ENCODE peak calls at places on chromosomes 13 and 19, in nine cellular contexts. One of them, this sample, is unnamed.

GRCh38 chr19:45474191-45474940 is 6.6 kb downstream of the FOSB start:
- DNase-seq in NCI-H345: no peak
- DNase-seq in astrocyte of the spinal cord: peak; percentile 36
- DNase-seq in AG08395: no peak
- DNase-seq in RKO: no peak
- DNase-seq in activated naive CD8-positive, alpha-beta T cell treated with anti-CD3 and anti-CD28 coated beads, Interleukin-2, amount 50 U/mL, for 24 hours: no peak
- DNase-seq in KBM-7: no peak
- DNase-seq in GM20000: no peak
- DNase-seq in kidney tubule cell: no peak
- DNase-seq in this sample: no peak

GRCh38 chr13:100089633-100090032 is 740 bp downstream of the PCCA start:
- DNase-seq in NCI-H345: no peak
- DNase-seq in astrocyte of the spinal cord: peak; percentile 24
- DNase-seq in AG08395: no peak
- DNase-seq in RKO: peak; percentile 34
- DNase-seq in activated naive CD8-positive, alpha-beta T cell treated with anti-CD3 and anti-CD28 coated beads, Interleukin-2, amount 50 U/mL, for 24 hours: no peak
- DNase-seq in KBM-7: no peak
- DNase-seq in GM20000: peak; percentile 43
- DNase-seq in kidney tubule cell: peak; percentile 23
- DNase-seq in this sample: peak; percentile 31

GRCh38 chr19:58562126-58563033 is 4.0 kb upstream of the UBE2M start:
- DNase-seq in NCI-H345: no peak
- DNase-seq in astrocyte of the spinal cord: peak; percentile 34
- DNase-seq in AG08395: no peak
- DNase-seq in RKO: no peak
- DNase-seq in activated naive CD8-positive, alpha-beta T cell treated with anti-CD3 and anti-CD28 coated beads, Interleukin-2, amount 50 U/mL, for 24 hours: no peak
- DNase-seq in KBM-7: no peak
- DNase-seq in GM20000: peak; percentile 42
- DNase-seq in kidney tubule cell: peak; percentile 61
- DNase-seq in this sample: no peak

GRCh38 chr13:114259374-114259773 is 22.0 kb upstream of the UPF3A start:
- DNase-seq in NCI-H345: peak; percentile 27
- DNase-seq in astrocyte of the spinal cord: no peak
- DNase-seq in AG08395: no peak
- DNase-seq in RKO: no peak
- DNase-seq in activated naive CD8-positive, alpha-beta T cell treated with anti-CD3 and anti-CD28 coated beads, Interleukin-2, amount 50 U/mL, for 24 hours: no peak
- DNase-seq in KBM-7: no peak
- DNase-seq in GM20000: no peak
- DNase-seq in kidney tubule cell: no peak
- DNase-seq in this sample: no peak

GRCh38 chr13:75319244-75319643 is 162.7 kb downstream of the TBC1D4 start:
- DNase-seq in NCI-H345: no peak
- DNase-seq in astrocyte of the spinal cord: peak; percentile 81
- DNase-seq in AG08395: peak; percentile 20
- DNase-seq in RKO: no peak
- DNase-seq in activated naive CD8-positive, alpha-beta T cell treated with anti-CD3 and anti-CD28 coated beads, Interleukin-2, amount 50 U/mL, for 24 hours: no peak
- DNase-seq in KBM-7: no peak
- DNase-seq in GM20000: no peak
- DNase-seq in kidney tubule cell: no peak
- DNase-seq in this sample: peak; percentile 46

GRCh38 chr13:23709521-23709920 is 139.3 kb downstream of the TNFRSF19 start:
- DNase-seq in NCI-H345: no peak
- DNase-seq in astrocyte of the spinal cord: no peak
- DNase-seq in AG08395: no peak
- DNase-seq in RKO: no peak
- DNase-seq in activated naive CD8-positive, alpha-beta T cell treated with anti-CD3 and anti-CD28 coated beads, Interleukin-2, amount 50 U/mL, for 24 hours: no peak
- DNase-seq in KBM-7: no peak
- DNase-seq in GM20000: no peak
- DNase-seq in kidney tubule cell: no peak
- DNase-seq in this sample: no peak

GRCh38 chr19:42919757-42920079 is 2.0 kb upstream of the PSG6 start:
- DNase-seq in NCI-H345: no peak
- DNase-seq in astrocyte of the spinal cord: no peak
- DNase-seq in AG08395: no peak
- DNase-seq in RKO: peak; percentile 15
- DNase-seq in activated naive CD8-positive, alpha-beta T cell treated with anti-CD3 and anti-CD28 coated beads, Interleukin-2, amount 50 U/mL, for 24 hours: no peak
- DNase-seq in KBM-7: no peak
- DNase-seq in GM20000: no peak
- DNase-seq in kidney tubule cell: no peak
- DNase-seq in this sample: no peak

GRCh38 chr19:1648156-1648925 is 4.1 kb downstream of the TCF3 start:
- DNase-seq in NCI-H345: no peak
- DNase-seq in astrocyte of the spinal cord: no peak
- DNase-seq in AG08395: no peak
- DNase-seq in RKO: no peak
- DNase-seq in activated naive CD8-positive, alpha-beta T cell treated with anti-CD3 and anti-CD28 coated beads, Interleukin-2, amount 50 U/mL, for 24 hours: no peak
- DNase-seq in KBM-7: no peak
- DNase-seq in GM20000: peak; percentile 90
- DNase-seq in kidney tubule cell: peak; percentile 54
- DNase-seq in this sample: no peak

GRCh38 chr13:112442483-112443090 is 66.4 kb downstream of the SPACA7 start:
- DNase-seq in NCI-H345: peak; percentile 27
- DNase-seq in astrocyte of the spinal cord: no peak
- DNase-seq in AG08395: no peak
- DNase-seq in RKO: no peak
- DNase-seq in activated naive CD8-positive, alpha-beta T cell treated with anti-CD3 and anti-CD28 coated beads, Interleukin-2, amount 50 U/mL, for 24 hours: no peak
- DNase-seq in KBM-7: peak; percentile 9
- DNase-seq in GM20000: no peak
- DNase-seq in kidney tubule cell: no peak
- DNase-seq in this sample: no peak

GRCh38 chr19:18588611-18589379 is at the start of gene REX1BD:
- DNase-seq in NCI-H345: peak; percentile 81
- DNase-seq in astrocyte of the spinal cord: peak; percentile 78
- DNase-seq in AG08395: peak; percentile 84
- DNase-seq in RKO: peak; percentile 87
- DNase-seq in activated naive CD8-positive, alpha-beta T cell treated with anti-CD3 and anti-CD28 coated beads, Interleukin-2, amount 50 U/mL, for 24 hours: peak; percentile 91
- DNase-seq in KBM-7: peak; percentile 97
- DNase-seq in GM20000: peak; percentile 93
- DNase-seq in kidney tubule cell: peak; percentile 83
- DNase-seq in this sample: peak; percentile 73

GRCh38 chr19:41353466-41354342 is at the start of gene TGFB1:
- DNase-seq in NCI-H345: peak; percentile 32
- DNase-seq in astrocyte of the spinal cord: peak; percentile 89
- DNase-seq in AG08395: peak; percentile 99
- DNase-seq in RKO: peak; percentile 87
- DNase-seq in activated naive CD8-positive, alpha-beta T cell treated with anti-CD3 and anti-CD28 coated beads, Interleukin-2, amount 50 U/mL, for 24 hours: peak; percentile 94
- DNase-seq in KBM-7: peak; percentile 85
- DNase-seq in GM20000: peak; percentile 99
- DNase-seq in kidney tubule cell: peak; percentile 90
- DNase-seq in this sample: peak; percentile 80

GRCh38 chr13:105538346-105538745 is 997.1 kb downstream of the EFNB2 start:
- DNase-seq in NCI-H345: no peak
- DNase-seq in astrocyte of the spinal cord: no peak
- DNase-seq in AG08395: no peak
- DNase-seq in RKO: no peak
- DNase-seq in activated naive CD8-positive, alpha-beta T cell treated with anti-CD3 and anti-CD28 coated beads, Interleukin-2, amount 50 U/mL, for 24 hours: no peak
- DNase-seq in KBM-7: no peak
- DNase-seq in GM20000: no peak
- DNase-seq in kidney tubule cell: peak; percentile 24
- DNase-seq in this sample: no peak

GRCh38 chr19:17109962-17110598 is 34.5 kb downstream of the MYO9B start:
- DNase-seq in NCI-H345: no peak
- DNase-seq in astrocyte of the spinal cord: no peak
- DNase-seq in AG08395: no peak
- DNase-seq in RKO: no peak
- DNase-seq in activated naive CD8-positive, alpha-beta T cell treated with anti-CD3 and anti-CD28 coated beads, Interleukin-2, amount 50 U/mL, for 24 hours: peak; percentile 45
- DNase-seq in KBM-7: peak; percentile 76
- DNase-seq in GM20000: peak; percentile 84
- DNase-seq in kidney tubule cell: no peak
- DNase-seq in this sample: peak; percentile 87

GRCh38 chr13:40762849-40763248 is 8.1 kb downstream of the MRPS31 start:
- DNase-seq in NCI-H345: no peak
- DNase-seq in astrocyte of the spinal cord: no peak
- DNase-seq in AG08395: peak; percentile 70
- DNase-seq in RKO: no peak
- DNase-seq in activated naive CD8-positive, alpha-beta T cell treated with anti-CD3 and anti-CD28 coated beads, Interleukin-2, amount 50 U/mL, for 24 hours: no peak
- DNase-seq in KBM-7: no peak
- DNase-seq in GM20000: no peak
- DNase-seq in kidney tubule cell: no peak
- DNase-seq in this sample: no peak

GRCh38 chr13:39406688-39407087 is 196.3 kb downstream of the LHFPL6 start:
- DNase-seq in NCI-H345: no peak
- DNase-seq in astrocyte of the spinal cord: no peak
- DNase-seq in AG08395: no peak
- DNase-seq in RKO: peak; percentile 4
- DNase-seq in activated naive CD8-positive, alpha-beta T cell treated with anti-CD3 and anti-CD28 coated beads, Interleukin-2, amount 50 U/mL, for 24 hours: no peak
- DNase-seq in KBM-7: no peak
- DNase-seq in GM20000: peak; percentile 23
- DNase-seq in kidney tubule cell: peak; percentile 45
- DNase-seq in this sample: no peak

GRCh38 chr13:99983401-99984133 is 2.0 kb downstream of the ZIC2 start:
- DNase-seq in NCI-H345: no peak
- DNase-seq in astrocyte of the spinal cord: no peak
- DNase-seq in AG08395: no peak
- DNase-seq in RKO: peak; percentile 25
- DNase-seq in activated naive CD8-positive, alpha-beta T cell treated with anti-CD3 and anti-CD28 coated beads, Interleukin-2, amount 50 U/mL, for 24 hours: no peak
- DNase-seq in KBM-7: peak; percentile 51
- DNase-seq in GM20000: no peak
- DNase-seq in kidney tubule cell: no peak
- DNase-seq in this sample: no peak

GRCh38 chr19:48844472-48844871 is 8.2 kb upstream of the HSD17B14 start:
- DNase-seq in NCI-H345: no peak
- DNase-seq in astrocyte of the spinal cord: peak; percentile 29
- DNase-seq in AG08395: peak; percentile 75
- DNase-seq in RKO: peak; percentile 81
- DNase-seq in activated naive CD8-positive, alpha-beta T cell treated with anti-CD3 and anti-CD28 coated beads, Interleukin-2, amount 50 U/mL, for 24 hours: no peak
- DNase-seq in KBM-7: no peak
- DNase-seq in GM20000: no peak
- DNase-seq in kidney tubule cell: peak; percentile 35
- DNase-seq in this sample: no peak

GRCh38 chr19:55592391-55593090 is 6.8 kb downstream of the FIZ1 start:
- DNase-seq in NCI-H345: no peak
- DNase-seq in astrocyte of the spinal cord: no peak
- DNase-seq in AG08395: no peak
- DNase-seq in RKO: no peak
- DNase-seq in activated naive CD8-positive, alpha-beta T cell treated with anti-CD3 and anti-CD28 coated beads, Interleukin-2, amount 50 U/mL, for 24 hours: no peak
- DNase-seq in KBM-7: no peak
- DNase-seq in GM20000: no peak
- DNase-seq in kidney tubule cell: no peak
- DNase-seq in this sample: no peak

GRCh38 chr13:104769520-104769919 is 1703.3 kb upstream of the SLC10A2 start:
- DNase-seq in NCI-H345: no peak
- DNase-seq in astrocyte of the spinal cord: no peak
- DNase-seq in AG08395: no peak
- DNase-seq in RKO: no peak
- DNase-seq in activated naive CD8-positive, alpha-beta T cell treated with anti-CD3 and anti-CD28 coated beads, Interleukin-2, amount 50 U/mL, for 24 hours: no peak
- DNase-seq in KBM-7: no peak
- DNase-seq in GM20000: no peak
- DNase-seq in kidney tubule cell: no peak
- DNase-seq in this sample: no peak

GRCh38 chr13:40933508-40933907 is 85.6 kb downstream of the ELF1 start:
- DNase-seq in NCI-H345: no peak
- DNase-seq in astrocyte of the spinal cord: no peak
- DNase-seq in AG08395: no peak
- DNase-seq in RKO: no peak
- DNase-seq in activated naive CD8-positive, alpha-beta T cell treated with anti-CD3 and anti-CD28 coated beads, Interleukin-2, amount 50 U/mL, for 24 hours: no peak
- DNase-seq in KBM-7: no peak
- DNase-seq in GM20000: peak; percentile 27
- DNase-seq in kidney tubule cell: no peak
- DNase-seq in this sample: no peak

GRCh38 chr13:109729031-109729870 is 57.1 kb downstream of the IRS2 start:
- DNase-seq in NCI-H345: no peak
- DNase-seq in astrocyte of the spinal cord: peak; percentile 39
- DNase-seq in AG08395: no peak
- DNase-seq in RKO: no peak
- DNase-seq in activated naive CD8-positive, alpha-beta T cell treated with anti-CD3 and anti-CD28 coated beads, Interleukin-2, amount 50 U/mL, for 24 hours: no peak
- DNase-seq in KBM-7: no peak
- DNase-seq in GM20000: no peak
- DNase-seq in kidney tubule cell: peak; percentile 69
- DNase-seq in this sample: no peak

GRCh38 chr19:1172353-1173159 is 1.5 kb downstream of the SBNO2 start:
- DNase-seq in NCI-H345: no peak
- DNase-seq in astrocyte of the spinal cord: peak; percentile 41
- DNase-seq in AG08395: peak; percentile 60
- DNase-seq in RKO: peak; percentile 78
- DNase-seq in activated naive CD8-positive, alpha-beta T cell treated with anti-CD3 and anti-CD28 coated beads, Interleukin-2, amount 50 U/mL, for 24 hours: no peak
- DNase-seq in KBM-7: peak; percentile 25
- DNase-seq in GM20000: no peak
- DNase-seq in kidney tubule cell: peak; percentile 80
- DNase-seq in this sample: peak; percentile 3

GRCh38 chr19:1261512-1261862 is 7.6 kb upstream of the CIRBP start:
- DNase-seq in NCI-H345: no peak
- DNase-seq in astrocyte of the spinal cord: no peak
- DNase-seq in AG08395: no peak
- DNase-seq in RKO: peak; percentile 67
- DNase-seq in activated naive CD8-positive, alpha-beta T cell treated with anti-CD3 and anti-CD28 coated beads, Interleukin-2, amount 50 U/mL, for 24 hours: no peak
- DNase-seq in KBM-7: peak; percentile 62
- DNase-seq in GM20000: no peak
- DNase-seq in kidney tubule cell: peak; percentile 45
- DNase-seq in this sample: no peak

GRCh38 chr13:105956891-105957290 is 578.6 kb downstream of the EFNB2 start:
- DNase-seq in NCI-H345: no peak
- DNase-seq in astrocyte of the spinal cord: no peak
- DNase-seq in AG08395: no peak
- DNase-seq in RKO: no peak
- DNase-seq in activated naive CD8-positive, alpha-beta T cell treated with anti-CD3 and anti-CD28 coated beads, Interleukin-2, amount 50 U/mL, for 24 hours: no peak
- DNase-seq in KBM-7: no peak
- DNase-seq in GM20000: no peak
- DNase-seq in kidney tubule cell: no peak
- DNase-seq in this sample: no peak

GRCh38 chr19:41521860-41522555 is 54.0 kb upstream of the CEACAM21 start:
- DNase-seq in NCI-H345: no peak
- DNase-seq in astrocyte of the spinal cord: no peak
- DNase-seq in AG08395: no peak
- DNase-seq in RKO: no peak
- DNase-seq in activated naive CD8-positive, alpha-beta T cell treated with anti-CD3 and anti-CD28 coated beads, Interleukin-2, amount 50 U/mL, for 24 hours: peak; percentile 55
- DNase-seq in KBM-7: no peak
- DNase-seq in GM20000: peak; percentile 48
- DNase-seq in kidney tubule cell: no peak
- DNase-seq in this sample: no peak

GRCh38 chr13:113451951-113452421 is 1.3 kb downstream of the ADPRHL1 start:
- DNase-seq in NCI-H345: no peak
- DNase-seq in astrocyte of the spinal cord: no peak
- DNase-seq in AG08395: no peak
- DNase-seq in RKO: no peak
- DNase-seq in activated naive CD8-positive, alpha-beta T cell treated with anti-CD3 and anti-CD28 coated beads, Interleukin-2, amount 50 U/mL, for 24 hours: no peak
- DNase-seq in KBM-7: no peak
- DNase-seq in GM20000: no peak
- DNase-seq in kidney tubule cell: no peak
- DNase-seq in this sample: no peak

GRCh38 chr19:58332697-58333096 is 5.9 kb downstream of the ZSCAN22 start:
- DNase-seq in NCI-H345: no peak
- DNase-seq in astrocyte of the spinal cord: no peak
- DNase-seq in AG08395: no peak
- DNase-seq in RKO: no peak
- DNase-seq in activated naive CD8-positive, alpha-beta T cell treated with anti-CD3 and anti-CD28 coated beads, Interleukin-2, amount 50 U/mL, for 24 hours: no peak
- DNase-seq in KBM-7: no peak
- DNase-seq in GM20000: no peak
- DNase-seq in kidney tubule cell: no peak
- DNase-seq in this sample: no peak

GRCh38 chr13:48600374-48601364 is 53.1 kb upstream of the CYSLTR2 start:
- DNase-seq in NCI-H345: no peak
- DNase-seq in astrocyte of the spinal cord: peak; percentile 87
- DNase-seq in AG08395: peak; percentile 38
- DNase-seq in RKO: no peak
- DNase-seq in activated naive CD8-positive, alpha-beta T cell treated with anti-CD3 and anti-CD28 coated beads, Interleukin-2, amount 50 U/mL, for 24 hours: no peak
- DNase-seq in KBM-7: peak; percentile 35
- DNase-seq in GM20000: no peak
- DNase-seq in kidney tubule cell: peak; percentile 87
- DNase-seq in this sample: no peak

This sample was measured in AML-193.